ENCODE peak calls at places on chromosomes 7 and 10, in ten cellular contexts. Y is GM12865, O is psoas muscle, D is IMR-90, K is HCT116, G is cardiac fibroblast, I is HFF-Myc, H is astrocyte of the spinal cord, W is ascending aorta, R is neural progenitor cell. E is an unnamed sample.

GRCh38 chr7:50676754-50677153 is 105.9 kb downstream of the GRB10 start:
- DNase-seq in D (no peak), O (no peak), I (no peak), R (no peak), W (no peak), H (no peak), G (no peak), Y (no peak), K (no peak), E (no peak)

GRCh38 chr10:124668517-124669051 is 75.6 kb downstream of the FAM53B start:
- DNase-seq in H (no peak), R (no peak), I (no peak), K (no peak), O (peak), G (no peak), W (no peak), Y (no peak), D (no peak), E (no peak)

GRCh38 chr10:14623931-14624330 is 150.8 kb downstream of the FAM107B start:
- DNase-seq in H (no peak), K (no peak), Y (no peak), W (no peak), G (no peak), D (no peak), O (no peak), I (no peak), R (no peak), E (no peak)

GRCh38 chr7:2019693-2020511 is 212.8 kb downstream of the MAD1L1 start:
- DNase-seq in W (peak), G (peak), K (no peak), D (peak), H (peak), Y (peak), I (peak), R (no peak), O (peak), E (peak)

GRCh38 chr10:31123946-31124345 is 92.3 kb upstream of the ZNF438 start:
- DNase-seq in K (no peak), I (no peak), R (no peak), D (no peak), O (no peak), H (no peak), G (no peak), W (no peak), Y (no peak), E (no peak)

GRCh38 chr10:101780187-101780817 is 2.9 kb downstream of the NPM3 start:
- DNase-seq in I (no peak), Y (peak), O (no peak), D (no peak), G (no peak), R (peak), K (no peak), H (no peak), W (no peak), E (no peak)

GRCh38 chr10:124657806-124658205 is 86.4 kb downstream of the FAM53B start:
- DNase-seq in D (peak), G (peak), O (no peak), H (peak), I (no peak), R (no peak), Y (peak), W (no peak), K (no peak), E (no peak)

GRCh38 chr10:124705021-124705740 is 39.0 kb downstream of the FAM53B start:
- DNase-seq in R (no peak), H (no peak), O (no peak), I (no peak), K (no peak), D (no peak), G (no peak), W (no peak), Y (no peak), E (no peak)

GRCh38 chr7:113281223-113281622 is 162.9 kb upstream of the SMIM30 start:
- DNase-seq in D (no peak), K (no peak), O (no peak), R (no peak), I (no peak), G (no peak), H (no peak), W (no peak), Y (no peak), E (no peak)

GRCh38 chr10:27741173-27742091 is 4.2 kb downstream of the MKX start:
- DNase-seq in Y (no peak), D (no peak), H (no peak), G (no peak), I (no peak), R (peak), W (no peak), O (peak), K (no peak), E (no peak)

GRCh38 chr7:22457471-22457870 is 42.5 kb downstream of the STEAP1B start:
- DNase-seq in Y (no peak), H (no peak), W (no peak), D (no peak), K (no peak), I (no peak), R (no peak), G (no peak), O (no peak), E (no peak)

GRCh38 chr7:140229101-140229525 is 52.3 kb upstream of the KDM7A start:
- DNase-seq in O (no peak), Y (no peak), I (no peak), D (no peak), H (no peak), K (no peak), R (no peak), G (no peak), W (no peak), E (no peak)

GRCh38 chr10:80444646-80445319 is 9.3 kb upstream of the TSPAN14 start:
- DNase-seq in K (no peak), I (peak), R (peak), W (no peak), D (peak), H (peak), O (peak), G (peak), Y (peak), E (no peak)

GRCh38 chr7:158047386-158048059 is 540.1 kb downstream of the PTPRN2 start:
- DNase-seq in I (no peak), G (no peak), D (no peak), O (no peak), Y (no peak), K (no peak), W (no peak), H (no peak), R (peak), E (no peak)

GRCh38 chr10:26860026-26860541 is 674 bp downstream of the ABI1 start:
- DNase-seq in W (peak), Y (peak), G (peak), I (peak), H (peak), R (peak), D (peak), K (no peak), O (peak), E (peak)

DNA sequence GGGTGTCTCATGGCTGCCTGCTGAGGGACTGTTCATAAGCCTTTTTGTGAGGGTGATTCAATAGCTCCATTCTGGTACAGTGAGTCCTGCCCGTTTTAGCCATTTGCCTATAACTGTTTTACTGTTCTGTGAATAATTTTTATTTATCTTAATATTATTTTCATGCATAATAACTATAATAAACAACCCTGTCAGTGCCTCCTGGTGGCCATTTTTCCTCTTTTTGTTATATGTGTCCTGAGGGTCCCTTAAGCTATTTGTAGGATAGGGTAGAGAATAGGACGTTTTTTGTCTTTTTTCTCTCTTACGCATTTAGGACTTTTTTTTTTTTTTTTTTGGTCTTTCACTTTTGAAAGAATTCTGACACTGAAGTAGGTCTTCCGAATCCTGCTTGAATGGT is 2.9 kb downstream of the C1QL3 start:
- DNase-seq in K (no peak), H (no peak), W (no peak), R (no peak), O (no peak), D (no peak), Y (peak), I (no peak), G (peak), E (no peak)
- TF ChIP-seq CTCF in K (no peak), H (peak), W (no peak), R (peak), O (peak), D (peak), Y (no peak), I (peak), G (peak), E (no peak)

GRCh38 chr10:71684356-71685173 is 35.0 kb downstream of the C10orf105 start:
- DNase-seq in K (peak), R (no peak), O (no peak), D (no peak), W (no peak), I (no peak), G (no peak), Y (peak), H (no peak), E (no peak)
- TF ChIP-seq CTCF in K (peak), R (no peak), O (no peak), D (no peak), W (no peak), I (no peak), G (no peak), Y (no peak), H (no peak), E (no peak)

GRCh38 chr7:15504376-15504775 is 57.4 kb downstream of the AGMO start:
- DNase-seq in Y (no peak), K (no peak), D (no peak), W (no peak), H (no peak), R (no peak), G (peak), I (no peak), O (no peak), E (no peak)

GRCh38 chr7:15507235-15507634 is 54.6 kb downstream of the AGMO start:
- DNase-seq in I (no peak), G (peak), K (no peak), H (peak), D (no peak), Y (no peak), R (no peak), O (no peak), W (no peak), E (no peak)

GRCh38 chr7:15507708-15508107 is 54.1 kb downstream of the AGMO start:
- DNase-seq in I (no peak), G (no peak), D (no peak), Y (no peak), O (no peak), H (no peak), W (no peak), K (no peak), R (no peak), E (no peak)

GRCh38 chr7:15505761-15506160 is 56.1 kb downstream of the AGMO start:
- DNase-seq in G (no peak), D (no peak), K (no peak), I (no peak), H (no peak), R (no peak), O (no peak), W (no peak), Y (no peak), E (no peak)

DNA sequence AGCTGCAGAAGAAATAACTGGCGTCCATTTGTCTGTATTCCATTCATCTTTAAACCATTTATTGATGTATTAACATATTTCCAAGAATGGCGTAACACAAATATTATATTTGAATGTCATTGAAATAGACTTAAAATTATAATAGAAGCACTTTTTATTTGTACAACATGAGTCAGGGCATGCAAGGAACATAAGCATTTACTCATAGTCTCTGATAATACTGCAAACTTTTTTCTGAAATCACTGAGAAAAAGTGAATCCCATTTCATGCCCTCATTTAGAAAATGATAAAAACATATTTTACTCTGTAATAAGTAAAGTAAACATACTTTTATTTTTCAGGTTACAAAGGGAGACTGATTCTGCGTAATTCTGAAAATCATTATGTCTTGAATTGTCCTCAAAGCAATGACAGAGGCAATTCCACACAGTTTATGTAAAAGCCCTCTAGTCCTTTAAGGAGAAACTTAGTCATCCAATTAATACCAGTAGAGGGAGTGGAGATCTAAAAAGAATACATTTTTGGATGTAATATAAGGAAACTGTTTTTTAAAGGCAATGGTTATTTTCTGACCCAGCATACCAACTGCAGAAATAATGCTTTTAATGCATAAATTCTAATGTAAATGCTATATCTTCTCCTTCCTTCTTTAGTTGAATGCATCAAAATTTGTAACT is 58.1 kb downstream of the AGMO start:
- DNase-seq in W (no peak), G (peak), R (no peak), K (no peak), Y (no peak), H (peak), D (peak), O (no peak), I (no peak), E (no peak)
- TF ChIP-seq CTCF in W (no peak), G (peak), R (no peak), K (no peak), Y (no peak), H (peak), D (no peak), O (no peak), I (no peak), E (no peak)

DNA sequence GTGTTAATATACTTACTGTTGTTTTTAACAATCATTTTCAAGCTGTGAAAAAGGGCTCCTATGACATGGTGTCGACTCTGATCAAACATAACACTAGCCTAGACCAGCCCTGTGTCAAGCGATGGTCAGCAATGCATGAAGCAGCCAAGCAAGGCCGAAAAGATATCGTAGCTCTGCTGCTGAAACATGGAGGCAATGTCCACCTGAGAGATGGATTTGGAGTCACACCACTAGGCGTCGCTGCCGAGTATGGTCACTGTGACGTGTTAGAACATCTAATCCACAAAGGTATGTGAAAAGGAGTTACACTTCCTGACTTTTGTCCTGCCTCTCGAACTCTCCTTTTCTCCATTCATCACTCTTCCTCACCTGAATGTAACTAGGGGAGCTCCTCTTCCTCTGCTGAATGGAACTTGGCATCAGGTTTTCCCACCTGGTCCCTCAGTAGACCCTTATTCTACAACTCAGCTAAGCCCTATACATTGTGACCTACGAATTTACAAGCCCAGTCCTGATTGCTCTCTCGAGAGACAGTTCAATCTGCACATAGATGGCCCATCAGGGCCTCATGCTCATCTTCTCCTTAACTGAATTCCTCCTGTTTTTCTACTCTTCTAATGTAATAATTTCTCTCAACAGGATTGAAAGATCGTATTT is 23.0 kb downstream of the ASB15 start:
- DNase-seq in K (no peak), I (no peak), H (no peak), D (peak), R (peak), Y (peak), O (no peak), G (peak), W (no peak), E (no peak)
- TF ChIP-seq CTCF in K (peak), I (peak), H (peak), D (peak), R (peak), Y (peak), O (peak), G (peak), W (no peak), E (peak)

GRCh38 chr10:35382096-35382495 is 45.8 kb downstream of the CCNY start:
- DNase-seq in H (no peak), G (no peak), Y (no peak), O (no peak), R (no peak), D (no peak), W (no peak), I (no peak), K (no peak), E (no peak)

GRCh38 chr10:35377050-35377723 is 40.9 kb downstream of the CCNY start:
- DNase-seq in O (no peak), H (no peak), R (no peak), G (peak), Y (no peak), W (no peak), K (no peak), D (no peak), I (no peak), E (no peak)

GRCh38 chr10:35375091-35375765 is 38.9 kb downstream of the CCNY start:
- DNase-seq in I (no peak), H (peak), W (no peak), R (no peak), O (no peak), K (no peak), D (peak), G (peak), Y (no peak), E (no peak)

GRCh38 chr10:35378547-35379210 is 42.4 kb downstream of the CCNY start:
- DNase-seq in I (no peak), G (peak), K (no peak), H (peak), R (no peak), D (peak), W (no peak), O (no peak), Y (peak), E (no peak)

DNA sequence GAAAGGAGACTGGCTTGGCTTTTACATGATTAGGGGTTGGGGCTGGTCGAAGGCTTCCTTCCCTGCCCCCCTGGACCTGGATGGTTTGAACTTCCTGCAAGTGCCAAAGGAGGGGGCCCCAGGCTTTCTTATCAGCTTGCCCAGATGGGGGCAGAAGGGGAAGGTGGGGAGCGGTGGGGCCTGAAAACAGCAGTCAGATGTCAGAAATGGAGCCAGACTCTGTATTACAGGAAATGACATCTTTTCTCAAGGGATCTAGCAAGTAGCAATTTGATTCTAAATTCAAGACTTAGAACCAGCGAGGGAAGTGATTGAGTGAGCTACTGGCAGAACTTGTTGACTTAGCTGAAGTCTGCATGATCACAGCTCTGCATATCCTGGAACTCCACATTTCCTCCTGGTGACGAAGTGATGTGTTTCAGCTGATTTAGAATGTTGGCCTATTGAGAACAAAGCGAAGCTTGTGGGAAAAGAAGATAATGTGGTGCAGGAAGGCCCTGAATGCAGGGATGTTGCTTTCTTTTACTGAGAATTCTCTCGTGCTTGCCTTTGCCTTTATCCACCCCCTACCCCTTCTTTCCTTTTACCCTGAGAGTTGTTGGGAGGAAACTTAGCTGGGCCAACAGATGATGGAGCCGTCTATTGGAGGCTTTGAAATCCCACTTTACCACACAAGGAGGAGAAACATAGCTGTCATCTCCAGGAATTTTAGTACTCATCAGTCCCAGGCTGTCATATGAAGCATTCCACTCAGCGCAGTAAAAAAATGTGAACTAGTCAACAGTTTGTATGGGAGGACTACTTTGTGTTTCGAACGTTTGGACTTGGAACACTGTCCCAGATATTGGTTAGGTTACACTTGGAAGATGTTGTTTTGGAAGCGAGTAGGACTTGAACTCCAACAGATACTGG is 43.2 kb downstream of the CCNY start:
- DNase-seq in I (no peak), R (no peak), H (peak), D (peak), O (no peak), K (no peak), G (peak), W (no peak), Y (peak), E (no peak)
- TF ChIP-seq CTCF in I (no peak), R (peak), H (peak), D (no peak), O (no peak), K (no peak), G (no peak), W (no peak), Y (peak), E (peak)

DNA sequence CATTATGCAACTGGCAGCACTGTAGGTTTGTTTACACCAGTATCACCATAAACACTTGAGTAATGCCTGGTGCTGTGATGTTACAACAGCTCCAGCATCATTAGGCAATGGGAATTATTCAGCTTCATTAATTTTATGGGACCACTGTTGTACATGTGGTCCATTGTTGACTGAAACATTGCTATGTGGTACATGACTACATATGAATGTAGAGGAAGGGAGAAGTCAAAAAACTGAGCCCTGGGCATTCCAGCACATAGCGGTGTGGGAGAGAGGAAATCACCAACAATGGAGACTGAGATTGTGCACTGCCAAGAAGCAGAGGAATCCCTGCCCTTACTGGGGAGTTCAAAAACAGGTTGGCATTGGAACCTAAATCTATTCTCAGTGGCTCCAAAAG is 89.0 kb downstream of the TRIM24 start:
- DNase-seq in O (no peak), D (no peak), Y (no peak), K (no peak), G (peak), I (no peak), R (no peak), W (no peak), H (no peak), E (no peak)
- TF ChIP-seq CTCF in O (no peak), D (no peak), Y (no peak), K (no peak), G (no peak), I (no peak), R (no peak), W (no peak), H (no peak), E (no peak)